ENCODE peak calls at places on chromosomes 16 and 17, in five cellular contexts. D is right atrium auricular region, V is esophagus squamous epithelium, S is fibroblast of lung, G is stomach. R is an unnamed sample. For H3K27me3 and H3K4me1, the result is how much of the 10 kb centered on the place peaks cover.

GRCh38 chr17:70905796-70906195 is 736.5 kb downstream of the KCNJ2 start:
- DNase-seq in D (peak), V (no peak), S (peak), G (no peak), R (no peak)

GRCh38 chr17:33124871-33125551 is 133.4 kb downstream of the SPACA3 start:
- DNase-seq in D (no peak), V (no peak), S (peak), G (no peak), R (no peak)

GRCh38 chr16:71626858-71627213 is 852 bp downstream of the MARVELD3 start:
- DNase-seq in D (no peak), V (no peak), S (no peak), G (peak), R (peak)

GRCh38 chr16:28846933-28847273 is 755 bp upstream of the TUFM start:
- DNase-seq in D (no peak), V (no peak), S (no peak), G (no peak), R (no peak)

GRCh38 chr16:88276591-88276990 is 106.2 kb upstream of the ZNF469 start:
- DNase-seq in D (no peak), V (no peak), S (no peak), G (no peak), R (no peak)

GRCh38 chr16:49592507-49593422 is 219.2 kb downstream of the C16orf78 start:
- DNase-seq in D (peak), V (no peak), S (peak), G (peak), R (no peak)

GRCh38 chr17:234163-235047 is 53.0 kb upstream of the DOC2B start:
- DNase-seq in D (no peak), V (no peak), S (no peak), G (no peak), R (peak)

GRCh38 chr16:87487361-87487924 is 5.4 kb downstream of the ZCCHC14 start:
- DNase-seq in D (peak), V (no peak), S (peak), G (peak), R (peak)

GRCh38 chr17:34198519-34198918 is 56.6 kb upstream of the CCL2 start:
- DNase-seq in D (no peak), V (no peak), S (no peak), G (no peak), R (no peak)

GRCh38 chr17:48484256-48484655 is 46.6 kb downstream of the HOXB1 start:
- DNase-seq in D (no peak), V (no peak), S (peak), G (no peak), R (no peak)

GRCh38 chr16:74083582-74083981 is 213.0 kb upstream of the PSMD7 start:
- DNase-seq in D (no peak), V (no peak), S (no peak), G (no peak), R (no peak)

GRCh38 chr17:27323538-27324212 is 29.8 kb downstream of the WSB1 start:
- DNase-seq in D (peak), V (no peak), S (peak), G (peak), R (peak)

GRCh38 chr16:19926449-19927390 is 42.1 kb upstream of the GPRC5B start:
- DNase-seq in D (no peak), V (no peak), S (peak), G (no peak), R (no peak)

GRCh38 chr17:55672585-55673501 is 49.8 kb downstream of the TMEM100 start:
- DNase-seq in D (no peak), V (no peak), S (peak), G (no peak), R (no peak)
- H3K27me3 ChIP-seq in D (under half), V (under half), S (under half), G (under half), R (under half)

GRCh38 chr17:4514206-4514605 is 15.5 kb downstream of the SPNS2 start:
- DNase-seq in D (no peak), V (no peak), S (no peak), G (peak), R (peak)
- H3K4me1 ChIP-seq in D (under half), V (under half), S (under half), G (half or more), R (half or more)

GRCh38 chr17:21036361-21036881 is 6.4 kb downstream of the USP22 start:
- DNase-seq in D (no peak), V (no peak), S (peak), G (no peak), R (no peak)
- H3K27ac ChIP-seq in D (peak), V (no peak), S (peak), G (peak), R (no peak)

DNA sequence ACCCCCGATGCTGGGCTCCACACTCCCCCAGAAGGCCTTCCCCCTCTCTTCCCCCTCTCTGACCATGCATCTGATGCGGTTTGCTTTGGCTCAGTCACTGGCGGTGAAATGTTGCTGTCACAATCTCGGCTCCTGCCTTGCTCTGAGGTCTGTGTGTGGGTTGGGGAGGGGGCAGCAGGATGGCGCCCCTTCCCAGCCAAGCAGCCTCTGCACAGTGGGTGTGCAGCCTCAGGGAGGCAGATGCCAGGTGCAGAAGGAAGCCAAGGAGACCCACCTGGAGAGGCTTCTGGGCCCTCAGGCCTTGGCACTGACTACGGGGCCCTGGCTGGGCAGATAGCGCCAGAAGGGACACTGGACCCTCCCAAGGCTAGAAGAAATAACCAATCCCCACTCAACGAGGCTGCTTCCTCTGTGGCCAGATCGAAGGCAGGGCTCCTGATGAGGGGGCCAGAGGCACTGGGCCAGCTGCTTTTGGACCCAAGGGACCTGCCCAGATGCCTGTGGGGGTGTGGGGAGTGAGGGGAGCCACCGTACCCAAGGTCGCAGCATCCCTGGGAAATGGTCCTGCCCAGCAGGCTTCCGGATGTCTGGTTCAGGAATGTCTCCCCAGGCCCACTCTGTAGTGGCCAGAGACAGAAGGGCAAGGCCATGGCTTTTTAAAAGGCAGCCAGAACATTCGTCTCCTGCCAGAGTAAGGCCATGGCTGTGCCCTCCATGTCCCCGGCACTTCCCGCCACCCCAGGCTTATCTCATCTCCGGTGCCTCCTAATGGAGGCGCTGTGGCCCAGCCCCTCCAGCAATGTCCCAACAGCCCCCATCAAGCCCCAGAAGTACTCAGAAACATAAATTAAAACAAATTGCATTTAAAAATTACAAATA is 43.4 kb upstream of the SLC38A10 start:
- DNase-seq in D (no peak), V (no peak), S (peak), G (no peak), R (no peak)
- H3K27me3 ChIP-seq in D (under half), V (under half), S (under half), G (under half), R (under half)

GRCh38 chr17:76433693-76434092 is 19.3 kb downstream of the UBE2O start:
- DNase-seq in D (no peak), V (no peak), S (no peak), G (no peak), R (no peak)
- H3K4me1 ChIP-seq in D (under half), V (under half), S (under half), G (under half), R (under half)

DNA sequence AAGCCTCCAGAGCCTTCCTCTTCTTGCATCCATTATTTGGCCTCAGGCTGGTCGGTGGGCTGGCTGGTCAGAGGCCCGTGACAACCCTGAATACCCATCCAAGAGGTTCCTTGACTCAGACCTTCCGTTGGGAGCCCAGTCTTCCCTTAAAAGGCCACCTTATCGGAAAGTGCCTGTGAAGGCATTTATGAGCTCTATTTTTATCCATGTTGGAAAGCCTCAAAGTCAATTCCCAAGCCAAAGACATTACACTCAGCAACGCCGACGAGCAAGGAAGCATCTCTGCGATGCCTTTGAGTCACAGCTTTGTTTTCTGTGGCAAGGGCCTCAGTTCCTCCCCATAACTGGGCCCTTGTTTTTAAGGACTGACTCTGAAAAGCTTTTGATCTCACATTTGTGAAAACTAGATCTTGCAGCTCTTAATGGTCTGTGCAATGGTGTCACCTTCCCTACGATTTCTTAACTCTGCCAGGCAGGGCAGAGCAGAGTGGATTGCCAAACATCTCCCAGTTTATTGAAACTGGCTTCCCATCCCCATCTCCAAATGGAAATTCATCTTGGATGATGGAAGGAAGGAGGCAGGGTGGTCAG is 13.3 kb upstream of the SPOP start:
- DNase-seq in D (peak), V (no peak), S (peak), G (no peak), R (no peak)
- H3K27ac ChIP-seq in D (peak), V (peak), S (no peak), G (no peak), R (peak)

GRCh38 chr17:44384823-44385286 is 4.6 kb downstream of the ITGA2B start:
- DNase-seq in D (no peak), V (no peak), S (no peak), G (no peak), R (no peak)

GRCh38 chr17:44385287-44386181 is 3.9 kb downstream of the ITGA2B start:
- DNase-seq in D (peak), V (no peak), S (peak), G (peak), R (peak)

GRCh38 chr17:44384281-44384822 is 5.1 kb downstream of the ITGA2B start:
- DNase-seq in D (no peak), V (no peak), S (no peak), G (no peak), R (no peak)

GRCh38 chr17:44387773-44388172 is 1.7 kb downstream of the ITGA2B start:
- DNase-seq in D (no peak), V (no peak), S (no peak), G (no peak), R (no peak)

GRCh38 chr17:44386182-44386525 is 3.3 kb downstream of the ITGA2B start:
- DNase-seq in D (no peak), V (no peak), S (no peak), G (no peak), R (no peak)
- H3K27me3 ChIP-seq in D (under half), V (under half), S (under half), G (under half), R (under half)

GRCh38 chr17:77444653-77445029 is 303.9 kb downstream of the SEC14L1 start:
- DNase-seq in D (no peak), V (no peak), S (peak), G (no peak), R (no peak)

GRCh38 chr17:77445030-77445907 is 304.5 kb downstream of the SEC14L1 start:
- DNase-seq in D (no peak), V (no peak), S (peak), G (peak), R (no peak)

GRCh38 chr17:77441130-77441920 is 300.6 kb downstream of the SEC14L1 start:
- DNase-seq in D (no peak), V (no peak), S (no peak), G (no peak), R (no peak)

GRCh38 chr17:77443743-77444260 is 303.0 kb downstream of the SEC14L1 start:
- DNase-seq in D (no peak), V (no peak), S (no peak), G (no peak), R (no peak)

DNA sequence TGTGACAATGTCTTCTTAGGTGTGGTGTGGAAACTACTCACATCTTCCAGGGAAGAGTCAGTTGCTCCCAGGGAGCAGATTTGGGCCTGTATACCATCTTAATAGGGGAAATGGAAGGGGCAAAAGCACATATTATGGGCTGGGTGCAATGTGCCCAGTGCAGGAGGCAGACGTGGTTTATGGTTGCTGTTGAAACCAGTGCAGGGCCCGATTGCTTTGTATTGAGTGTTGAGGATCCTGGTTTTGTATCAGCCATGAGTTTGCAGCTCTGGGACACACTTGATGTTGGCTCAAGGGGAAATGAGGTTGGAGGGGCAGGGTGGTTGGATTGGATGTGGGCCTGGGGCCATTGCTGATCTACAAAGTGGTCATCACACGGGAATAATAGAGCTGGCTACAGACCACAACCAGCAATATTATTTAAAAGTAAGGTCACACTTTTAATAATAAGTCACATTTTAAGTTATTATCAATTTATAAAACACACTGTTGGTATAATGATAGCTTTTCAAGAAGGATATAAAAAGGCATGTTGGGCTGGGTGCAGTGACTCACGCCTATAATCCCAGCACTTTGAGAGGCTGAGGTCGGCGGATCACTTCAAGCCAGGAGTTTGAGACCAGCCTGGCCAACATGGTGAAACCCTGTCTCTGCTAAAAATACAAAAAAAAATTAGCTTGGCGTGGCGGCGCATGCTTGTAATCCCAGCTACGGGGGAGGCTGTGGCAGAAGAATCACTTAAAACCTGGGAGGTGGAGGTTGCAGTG is 302.4 kb downstream of the SEC14L1 start:
- DNase-seq in D (no peak), V (no peak), S (no peak), G (no peak), R (no peak)
- H3K4me1 ChIP-seq in D (under half), V (half or more), S (half or more), G (half or more), R (half or more)

R was measured in upper lobe of right lung.